ENCODE peak calls at places on chromosomes 6 and 20, in eight cellular contexts. R is putamen; B is mammary epithelial cell; X is stimulated activated CD4-positive, alpha-beta T cell treated with anti-CD3 and anti-CD28 coated beads, Interleukin-15, amount 100 ng/mL, for 24 hours; N is activated CD8-positive, alpha-beta memory T cell treated with anti-CD3 and anti-CD28 coated beads for 1 hour; Y is stimulated activated naive B cell treated with anti-CD40 and anti-IgM and Interleukin-4, amounts not matched to agents 10 μg/mL and 1 μg/mL and 100 μg/mL, for 72 hours; D is pons; L is AG04450. U is an unnamed sample.

GRCh38 chr6:49772296-49772695 is 14.8 kb downstream of the PGK2 start:
- DNase-seq in L (no peak), X (no peak), D (no peak), B (no peak), N (no peak), Y (no peak), R (no peak), U (no peak)

GRCh38 chr6:151914475-151914874 is 107.0 kb downstream of the ESR1 start:
- DNase-seq in L (no peak), B (no peak), Y (no peak), X (no peak), N (no peak), D (no peak), R (no peak), U (peak; percentile 33)

GRCh38 chr6:138464085-138464484 is 35.2 kb downstream of the NHSL1 start:
- DNase-seq in N (no peak), Y (no peak), R (no peak), B (no peak), D (no peak), L (no peak), X (no peak), U (no peak)

GRCh38 chr6:5095236-5095635 is 10.1 kb downstream of the PPP1R3G start:
- DNase-seq in Y (no peak), N (no peak), B (no peak), L (no peak), X (no peak), R (no peak), D (no peak), U (peak; percentile 81)

GRCh38 chr20:45456632-45457031 is 12.9 kb upstream of the WFDC2 start:
- DNase-seq in B (peak; percentile 40), X (peak; percentile 60), L (no peak), Y (no peak), R (no peak), N (no peak), D (no peak), U (peak; percentile 52)

GRCh38 chr20:46695888-46696287 is 6.6 kb upstream of the TP53RK start:
- DNase-seq in B (peak; percentile 48), X (no peak), D (no peak), N (no peak), R (no peak), L (no peak), Y (no peak), U (no peak)

GRCh38 chr20:20566523-20566922 is 145.9 kb downstream of the RALGAPA2 start:
- DNase-seq in N (no peak), R (no peak), X (no peak), B (no peak), L (no peak), D (no peak), Y (no peak), U (peak; percentile 4)

GRCh38 chr6:21111399-21111725 is 482.2 kb upstream of the SOX4 start:
- DNase-seq in D (no peak), N (no peak), L (no peak), X (no peak), R (no peak), B (peak; percentile 23), Y (no peak), U (peak; percentile 47)

GRCh38 chr20:46022411-46023147 is 6.4 kb upstream of the SLC12A5 start:
- DNase-seq in N (peak; percentile 71), X (peak; percentile 84), Y (peak; percentile 48), L (no peak), B (peak; percentile 23), D (peak; percentile 50), R (peak; percentile 68), U (peak; percentile 51)

GRCh38 chr20:62635232-62635631 is 7.1 kb upstream of the SLCO4A1 start:
- DNase-seq in Y (no peak), R (no peak), B (no peak), D (no peak), X (no peak), N (no peak), L (no peak), U (no peak)

GRCh38 chr6:12304487-12304886 is 14.3 kb downstream of the EDN1 start:
- DNase-seq in D (no peak), B (no peak), R (no peak), L (no peak), X (no peak), N (no peak), Y (no peak), U (no peak)

GRCh38 chr6:167141667-167142432 is 15.9 kb downstream of the GPR31 start:
- DNase-seq in Y (peak; percentile 43), L (no peak), D (peak; percentile 25), R (no peak), N (peak; percentile 20), X (peak; percentile 68), B (peak; percentile 20), U (peak; percentile 62)

GRCh38 chr20:43720007-43720406 is 6.8 kb downstream of the GTSF1L start:
- DNase-seq in B (no peak), X (no peak), N (no peak), D (no peak), R (no peak), L (no peak), Y (no peak), U (no peak)

GRCh38 chr20:34948030-34948429 is 7.6 kb downstream of the GSS start:
- DNase-seq in L (peak; percentile 57), D (no peak), R (no peak), N (no peak), X (no peak), Y (no peak), B (peak; percentile 67), U (peak; percentile 77)

GRCh38 chr6:83509416-83509815 is 2.9 kb upstream of the PRSS35 start:
- DNase-seq in X (no peak), B (no peak), D (no peak), R (no peak), Y (no peak), L (no peak), N (no peak), U (peak; percentile 23)

GRCh38 chr6:27472182-27472616 is 706 bp downstream of the ZNF184 start:
- DNase-seq in L (peak; percentile 41), Y (peak; percentile 55), B (peak; percentile 70), N (peak; percentile 35), D (peak; percentile 66), R (peak; percentile 41), X (peak; percentile 75), U (peak; percentile 73)

GRCh38 chr20:17810847-17811604 is 111.3 kb downstream of the BANF2 start:
- DNase-seq in R (no peak), X (no peak), L (no peak), N (no peak), B (no peak), Y (no peak), D (no peak), U (no peak)

GRCh38 chr20:62766716-62767115 is 29.6 kb upstream of the MRGBP start:
- DNase-seq in R (no peak), Y (no peak), X (no peak), B (no peak), L (no peak), N (no peak), D (no peak), U (peak; percentile 11)

U was measured in kidney tubule cell.